ENCODE peak calls at places on chromosomes 4 and X, in four cellular contexts. G, Y, I and R are unnamed samples.

GRCh38 chr4:154506253-154506652 is 14.7 kb upstream of the DCHS2 start:
- DNase-seq in Y (no peak), I (no peak), G (no peak), R (peak; percentile 33)

GRCh38 chrX:17655232-17656034 is 81.9 kb upstream of the SCML1 start:
- DNase-seq in G (no peak), I (peak; percentile 17), Y (no peak), R (no peak)

GRCh38 chr4:176939445-176939844 is 146.7 kb upstream of the VEGFC start:
- DNase-seq in G (no peak), I (no peak), Y (no peak), R (no peak)

GRCh38 chrX:154484255-154485149 is 1.9 kb downstream of the UBL4A start:
- DNase-seq in I (no peak), G (no peak), Y (no peak), R (no peak)

GRCh38 chr4:184782731-184783472 is 42.9 kb downstream of the ACSL1 start:
- DNase-seq in Y (no peak), I (no peak), G (no peak), R (peak; percentile 19)

GRCh38 chr4:143482753-143483362 is 30.6 kb upstream of the SMARCA5 start:
- DNase-seq in I (no peak), Y (no peak), G (no peak), R (peak; percentile 6)

GRCh38 chr4:40199999-40200880 is 3.4 kb downstream of the RHOH start:
- DNase-seq in G (peak; percentile 63), I (no peak), Y (no peak), R (peak; percentile 23)

GRCh38 chr4:40909363-40909876 is 159.7 kb downstream of the NSUN7 start:
- DNase-seq in Y (no peak), I (no peak), G (no peak), R (no peak)

GRCh38 chr4:52657630-52658501 is 1.2 kb downstream of the USP46 start:
- DNase-seq in G (no peak), I (no peak), Y (peak; percentile 67), R (peak; percentile 77)

GRCh38 chr4:72383439-72383838 is 185.6 kb downstream of the ADAMTS3 start:
- DNase-seq in Y (no peak), I (no peak), G (no peak), R (no peak)

GRCh38 chr4:47642985-47643745 is 158.1 kb downstream of the ATP10D start:
- DNase-seq in G (no peak), Y (no peak), I (peak; percentile 61), R (peak; percentile 72)

GRCh38 chr4:73974352-73974751 is 7.5 kb downstream of the PF4 start:
- DNase-seq in Y (no peak), I (no peak), G (no peak), R (no peak)

GRCh38 chrX:71148278-71148663 is 3.6 kb downstream of the NLGN3 start:
- DNase-seq in Y (no peak), G (no peak), I (no peak), R (no peak)

GRCh38 chr4:124265701-124266100 is 446.8 kb downstream of the ANKRD50 start:
- DNase-seq in Y (no peak), G (no peak), I (no peak), R (no peak)

GRCh38 chr4:168800926-168801325 is 209.1 kb downstream of the CBR4 start:
- DNase-seq in I (no peak), Y (no peak), G (no peak), R (no peak)

GRCh38 chrX:110282922-110283321 is 35.0 kb downstream of the AMMECR1 start:
- DNase-seq in Y (no peak), G (no peak), I (no peak), R (no peak)

GRCh38 chr4:77827343-77827742 is 8.2 kb upstream of the CNOT6L start:
- DNase-seq in Y (no peak), G (peak; percentile 53), I (no peak), R (no peak)

GRCh38 chr4:39591290-39591689 is 47.4 kb downstream of the SMIM14 start:
- DNase-seq in G (no peak), I (no peak), Y (no peak), R (peak; percentile 39)

GRCh38 chr4:16967722-16968121 is 69.3 kb upstream of the LDB2 start:
- DNase-seq in Y (peak; percentile 63), G (no peak), I (no peak), R (peak; percentile 10)

GRCh38 chr4:52824603-52825310 is 37.4 kb upstream of the RASL11B start:
- DNase-seq in I (no peak), Y (no peak), G (no peak), R (peak; percentile 84)

GRCh38 chrX:85108165-85108564 is 104.5 kb downstream of the APOOL start:
- DNase-seq in Y (no peak), I (no peak), G (no peak), R (no peak)

GRCh38 chr4:16897991-16898827 is at the start of gene LDB2:
- DNase-seq in I (no peak), G (no peak), Y (peak; percentile 67), R (no peak)

GRCh38 chr4:3526456-3526855 is 5.8 kb downstream of the LRPAP1 start:
- DNase-seq in I (no peak), G (no peak), Y (peak; percentile 44), R (no peak)

GRCh38 chr4:105978684-105979296 is 83.5 kb downstream of the NPNT start:
- DNase-seq in I (no peak), G (no peak), Y (peak; percentile 56), R (no peak)

GRCh38 chrX:14356401-14356800 is 172.9 kb upstream of the GLRA2 start:
- DNase-seq in Y (no peak), I (no peak), G (no peak), R (no peak)

GRCh38 chr4:17029964-17030363 is 131.5 kb upstream of the LDB2 start:
- DNase-seq in G (no peak), I (no peak), Y (no peak), R (no peak)

GRCh38 chr4:6591781-6592180 is 16.8 kb downstream of the MAN2B2 start:
- DNase-seq in I (no peak), G (no peak), Y (no peak), R (no peak)

GRCh38 chr4:77040265-77040664 is 35.5 kb downstream of the CCNI start:
- DNase-seq in G (no peak), Y (no peak), I (no peak), R (no peak)

GRCh38 chr4:24774452-24774851 is 20.9 kb upstream of the SOD3 start:
- DNase-seq in G (no peak), I (no peak), Y (no peak), R (no peak)

GRCh38 chrX:150643271-150643670 is 49.9 kb upstream of the MTMR1 start:
- DNase-seq in G (no peak), I (no peak), Y (no peak), R (no peak)

GRCh38 chr4:43918377-43918776 is 530.2 kb downstream of the KCTD8 start:
- DNase-seq in I (no peak), Y (no peak), G (no peak), R (no peak)

GRCh38 chrX:2313864-2314646 is 186.7 kb downstream of the DHRSX start:
- DNase-seq in G (no peak), Y (no peak), I (no peak), R (no peak)

GRCh38 chr4:116357758-116358157 is 727.6 kb downstream of the TRAM1L1 start:
- DNase-seq in G (no peak), Y (no peak), I (no peak), R (peak; percentile 72)

GRCh38 chr4:5199142-5199541 is 147.9 kb downstream of the STK32B start:
- DNase-seq in G (no peak), I (no peak), Y (no peak), R (no peak)

DNA sequence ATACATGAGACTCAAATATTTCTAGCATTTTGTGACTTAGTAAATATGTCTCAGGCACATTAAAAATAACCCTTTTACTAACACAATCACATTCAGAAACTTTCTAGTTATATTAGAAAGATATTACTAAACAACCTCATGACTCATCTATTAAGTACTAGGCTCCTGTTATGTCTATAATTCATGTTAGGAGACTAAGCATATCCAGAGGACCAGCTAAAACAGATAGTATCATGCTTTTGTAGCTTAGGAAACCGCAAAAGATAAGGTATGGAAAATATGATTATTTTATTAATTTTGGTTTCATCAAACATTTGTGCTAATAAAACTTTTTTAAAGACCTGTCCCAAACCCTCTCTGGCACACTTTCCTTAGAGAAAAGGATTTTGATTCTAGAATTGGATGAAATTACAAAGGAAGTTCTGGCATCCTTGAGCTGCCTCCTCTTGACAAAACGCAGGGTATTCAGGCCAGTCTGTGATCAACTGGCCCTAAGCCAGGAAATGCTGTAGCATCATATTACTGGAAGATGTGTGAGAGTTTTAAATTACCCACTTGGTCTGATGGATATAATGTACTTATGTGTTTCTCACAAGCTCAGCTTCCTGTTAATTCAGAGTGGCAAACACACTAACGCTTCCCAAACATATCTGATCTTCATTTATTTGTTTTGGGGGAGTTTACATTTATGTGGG is 60.4 kb downstream of the NRK start:
- DNase-seq in Y (no peak), I (no peak), G (no peak), R (peak; percentile 51)
- H3K27me3 ChIP-seq in Y (peaks cover 19% of the 10 kb centered on the region), I (peaks cover 32% of the 10 kb centered on the region), G (no peaks in the 10 kb centered on the region), R (no peaks in the 10 kb centered on the region)

GRCh38 chr4:174278467-174278866 is 5.0 kb downstream of the FBXO8 start:
- DNase-seq in Y (no peak), G (no peak), I (no peak), R (no peak)
- H3K27me3 ChIP-seq in Y (no peaks in the 10 kb centered on the region), G (no peaks in the 10 kb centered on the region), I (no peaks in the 10 kb centered on the region), R (no peaks in the 10 kb centered on the region)

GRCh38 chr4:80948995-80949394 is 81.5 kb upstream of the BMP3 start:
- DNase-seq in I (no peak), G (no peak), Y (no peak), R (no peak)
- H3K27me3 ChIP-seq in I (peaks cover 3% of the 10 kb centered on the region), G (no peaks in the 10 kb centered on the region), Y (no peaks in the 10 kb centered on the region), R (no peaks in the 10 kb centered on the region)

GRCh38 chr4:1080432-1080831 is 32.9 kb downstream of the RNF212 start:
- DNase-seq in Y (no peak), G (no peak), I (no peak), R (no peak)

GRCh38 chr4:1080961-1081688 is 32.2 kb downstream of the RNF212 start:
- DNase-seq in I (no peak), G (no peak), Y (no peak), R (no peak)

GRCh38 chr4:1078490-1078889 is 34.9 kb downstream of the RNF212 start:
- DNase-seq in I (no peak), G (no peak), Y (no peak), R (no peak)

GRCh38 chr4:1081689-1082040 is 31.7 kb downstream of the RNF212 start:
- DNase-seq in G (no peak), Y (no peak), I (no peak), R (no peak)

DNA sequence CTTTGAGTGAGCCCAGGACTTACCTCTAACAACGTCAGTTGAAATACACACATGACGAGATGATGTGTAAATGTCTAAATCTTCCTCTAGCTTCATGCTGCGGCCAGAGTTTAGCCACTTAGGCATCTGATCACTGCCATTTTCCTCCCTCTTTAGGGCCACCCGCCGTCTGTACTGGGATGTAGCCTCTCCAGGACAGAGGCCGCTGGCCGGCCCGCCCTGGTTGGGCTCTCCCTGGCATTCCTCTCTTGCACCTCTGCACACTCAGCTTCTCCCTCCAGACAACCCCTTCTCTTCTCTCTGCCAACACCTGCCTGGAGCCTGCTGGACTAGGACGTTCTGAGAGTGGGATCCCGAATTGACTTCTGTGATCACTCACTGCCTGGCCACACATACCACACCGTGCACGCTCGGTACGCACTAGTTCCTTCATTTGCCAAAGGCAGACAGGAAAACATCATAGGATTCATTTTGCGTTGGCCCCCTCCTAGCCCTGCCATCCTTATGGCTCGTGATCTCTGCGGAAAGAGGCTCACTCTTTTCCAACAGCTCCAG is 33.6 kb downstream of the RNF212 start:
- DNase-seq in Y (no peak), I (no peak), G (no peak), R (no peak)
- H3K27me3 ChIP-seq in Y (peaks cover 36% of the 10 kb centered on the region), I (no peaks in the 10 kb centered on the region), G (peaks cover 6% of the 10 kb centered on the region), R (no peaks in the 10 kb centered on the region)